ENCODE peak calls at places on chromosomes 11 and 22, in six cellular contexts. G, T, Z, O, R and B are unnamed samples.

GRCh38 chr11:2569731-2570210 is 125.0 kb downstream of the KCNQ1 start:
- DNase-seq in G (no peak), T (no peak), Z (no peak), O (no peak), R (no peak), B (no peak)

GRCh38 chr11:25981998-25982397 is 349.9 kb upstream of the ANO3 start:
- DNase-seq in G (peak), T (no peak), Z (peak), O (no peak), R (peak), B (peak)

GRCh38 chr11:34238533-34238932 is 119.3 kb downstream of the ABTB2 start:
- DNase-seq in G (no peak), T (no peak), Z (no peak), O (no peak), R (no peak), B (no peak)

GRCh38 chr11:561148-562003 is 606 bp downstream of the RASSF7 start:
- DNase-seq in G (peak), T (no peak), Z (peak), O (no peak), R (peak), B (peak)

GRCh38 chr22:44363214-44363979 is 50.6 kb upstream of the SHISAL1 start:
- DNase-seq in G (no peak), T (no peak), Z (no peak), O (no peak), R (no peak), B (no peak)

GRCh38 chr11:22711212-22711770 is 44.9 kb downstream of the GAS2 start:
- DNase-seq in G (no peak), T (no peak), Z (no peak), O (no peak), R (no peak), B (peak)

GRCh38 chr22:26589367-26589844 is 526 bp downstream of the TPST2 start:
- DNase-seq in G (no peak), T (peak), Z (no peak), O (peak), R (no peak), B (peak)

GRCh38 chr11:119479685-119480275 is 56.8 kb upstream of the THY1 start:
- DNase-seq in G (no peak), T (no peak), Z (no peak), O (peak), R (peak), B (peak)

GRCh38 chr11:130725417-130726233 is 190.7 kb downstream of the SNX19 start:
- DNase-seq in G (no peak), T (no peak), Z (no peak), O (no peak), R (no peak), B (no peak)

GRCh38 chr11:70481625-70482528 is 83.5 kb downstream of the CTTN start:
- DNase-seq in G (no peak), T (no peak), Z (no peak), O (no peak), R (no peak), B (no peak)

GRCh38 chr11:71940561-71941219 is 11.8 kb downstream of the RNF121 start:
- DNase-seq in G (no peak), T (no peak), Z (no peak), O (no peak), R (no peak), B (peak)